ENCODE peak calls at places on chromosomes 3 and 15, in ten cellular contexts. One of them, this sample, is unnamed.

GRCh38 chr15:68994981-68995753 is 19.3 kb upstream of the NOX5 start:
- DNase-seq in pancreas: no peak
- DNase-seq in EL: no peak
- DNase-seq in MCF 10A: no peak
- DNase-seq in SJSA1: no peak
- DNase-seq in AG04450: no peak
- DNase-seq in GM10248: no peak
- DNase-seq in NCI-H2081 treated with DMSO at 0.1 percent for 48 hours: no peak
- DNase-seq in Calu3: no peak
- DNase-seq in HL-60: no peak
- DNase-seq in this sample: no peak

GRCh38 chr15:35330921-35331320 is 215.0 kb downstream of the DPH6 start:
- DNase-seq in pancreas: no peak
- DNase-seq in Calu3: no peak
- DNase-seq in NCI-H2081 treated with DMSO at 0.1 percent for 48 hours: no peak
- DNase-seq in HL-60: no peak
- DNase-seq in MCF 10A: no peak
- DNase-seq in SJSA1: no peak
- DNase-seq in EL: no peak
- DNase-seq in GM10248: no peak
- DNase-seq in AG04450: no peak
- DNase-seq in this sample: no peak

GRCh38 chr3:13525827-13526625 is 22.9 kb upstream of the FBLN2 start:
- DNase-seq in GM10248: no peak
- DNase-seq in pancreas: no peak
- DNase-seq in SJSA1: no peak
- DNase-seq in EL: no peak
- DNase-seq in Calu3: no peak
- DNase-seq in MCF 10A: peak
- DNase-seq in AG04450: no peak
- DNase-seq in HL-60: no peak
- DNase-seq in NCI-H2081 treated with DMSO at 0.1 percent for 48 hours: no peak
- DNase-seq in this sample: no peak

GRCh38 chr3:76866729-76867461 is 173.0 kb upstream of the ROBO2 start:
- DNase-seq in HL-60: no peak
- DNase-seq in AG04450: no peak
- DNase-seq in pancreas: no peak
- DNase-seq in EL: no peak
- DNase-seq in NCI-H2081 treated with DMSO at 0.1 percent for 48 hours: no peak
- DNase-seq in MCF 10A: no peak
- DNase-seq in Calu3: no peak
- DNase-seq in SJSA1: no peak
- DNase-seq in GM10248: no peak
- DNase-seq in this sample: no peak

GRCh38 chr3:149511040-149511626 is 36.6 kb downstream of the TM4SF4 start:
- DNase-seq in Calu3: no peak
- DNase-seq in MCF 10A: no peak
- DNase-seq in AG04450: no peak
- DNase-seq in NCI-H2081 treated with DMSO at 0.1 percent for 48 hours: no peak
- DNase-seq in SJSA1: no peak
- DNase-seq in HL-60: no peak
- DNase-seq in pancreas: no peak
- DNase-seq in GM10248: no peak
- DNase-seq in EL: no peak
- DNase-seq in this sample: no peak

GRCh38 chr3:170076715-170077238 is 39.0 kb downstream of the GPR160 start:
- DNase-seq in pancreas: no peak
- DNase-seq in EL: peak
- DNase-seq in MCF 10A: no peak
- DNase-seq in AG04450: peak
- DNase-seq in GM10248: no peak
- DNase-seq in NCI-H2081 treated with DMSO at 0.1 percent for 48 hours: no peak
- DNase-seq in SJSA1: no peak
- DNase-seq in HL-60: no peak
- DNase-seq in Calu3: no peak
- DNase-seq in this sample: peak

GRCh38 chr3:151837057-151837456 is 23.1 kb downstream of the AADAC start:
- DNase-seq in EL: peak
- DNase-seq in GM10248: no peak
- DNase-seq in AG04450: peak
- DNase-seq in MCF 10A: peak
- DNase-seq in NCI-H2081 treated with DMSO at 0.1 percent for 48 hours: no peak
- DNase-seq in SJSA1: peak
- DNase-seq in pancreas: no peak
- DNase-seq in Calu3: peak
- DNase-seq in HL-60: peak
- DNase-seq in this sample: peak

GRCh38 chr3:143972155-143972494 is 502 bp downstream of the DIPK2A start:
- DNase-seq in pancreas: no peak
- DNase-seq in MCF 10A: no peak
- DNase-seq in AG04450: no peak
- DNase-seq in NCI-H2081 treated with DMSO at 0.1 percent for 48 hours: no peak
- DNase-seq in HL-60: no peak
- DNase-seq in SJSA1: peak
- DNase-seq in Calu3: no peak
- DNase-seq in GM10248: no peak
- DNase-seq in EL: no peak
- DNase-seq in this sample: no peak

GRCh38 chr3:13016083-13016725 is 57.0 kb downstream of the IQSEC1 start:
- DNase-seq in MCF 10A: no peak
- DNase-seq in AG04450: no peak
- DNase-seq in Calu3: no peak
- DNase-seq in NCI-H2081 treated with DMSO at 0.1 percent for 48 hours: no peak
- DNase-seq in pancreas: peak
- DNase-seq in SJSA1: no peak
- DNase-seq in GM10248: peak
- DNase-seq in HL-60: no peak
- DNase-seq in EL: no peak
- DNase-seq in this sample: no peak

GRCh38 chr15:65653781-65654521 is 32.2 kb downstream of the SLC24A1 start:
- DNase-seq in EL: no peak
- DNase-seq in NCI-H2081 treated with DMSO at 0.1 percent for 48 hours: no peak
- DNase-seq in pancreas: no peak
- DNase-seq in SJSA1: no peak
- DNase-seq in MCF 10A: no peak
- DNase-seq in AG04450: no peak
- DNase-seq in HL-60: no peak
- DNase-seq in GM10248: no peak
- DNase-seq in Calu3: no peak
- DNase-seq in this sample: no peak

GRCh38 chr3:149828390-149828789 is 15.4 kb downstream of the RNF13 start:
- DNase-seq in pancreas: no peak
- DNase-seq in NCI-H2081 treated with DMSO at 0.1 percent for 48 hours: no peak
- DNase-seq in Calu3: no peak
- DNase-seq in SJSA1: no peak
- DNase-seq in EL: no peak
- DNase-seq in GM10248: no peak
- DNase-seq in HL-60: no peak
- DNase-seq in AG04450: no peak
- DNase-seq in MCF 10A: no peak
- DNase-seq in this sample: no peak

GRCh38 chr3:24679429-24679828 is 184.8 kb upstream of the THRB start:
- DNase-seq in EL: no peak
- DNase-seq in HL-60: no peak
- DNase-seq in AG04450: no peak
- DNase-seq in NCI-H2081 treated with DMSO at 0.1 percent for 48 hours: no peak
- DNase-seq in GM10248: no peak
- DNase-seq in Calu3: no peak
- DNase-seq in SJSA1: no peak
- DNase-seq in MCF 10A: no peak
- DNase-seq in pancreas: no peak
- DNase-seq in this sample: no peak

GRCh38 chr3:187006884-187007630 is 76.7 kb downstream of the ST6GAL1 start:
- DNase-seq in GM10248: no peak
- DNase-seq in MCF 10A: no peak
- DNase-seq in AG04450: no peak
- DNase-seq in HL-60: peak
- DNase-seq in SJSA1: no peak
- DNase-seq in NCI-H2081 treated with DMSO at 0.1 percent for 48 hours: no peak
- DNase-seq in Calu3: no peak
- DNase-seq in EL: no peak
- DNase-seq in pancreas: no peak
- DNase-seq in this sample: no peak

GRCh38 chr15:78944669-78945407 is at the start of gene CTSH:
- DNase-seq in AG04450: no peak
- DNase-seq in Calu3: peak
- DNase-seq in GM10248: peak
- DNase-seq in MCF 10A: peak
- DNase-seq in NCI-H2081 treated with DMSO at 0.1 percent for 48 hours: no peak
- DNase-seq in pancreas: peak
- DNase-seq in EL: peak
- DNase-seq in HL-60: peak
- DNase-seq in SJSA1: no peak
- DNase-seq in this sample: peak

This sample was measured in hepatocyte.